ENCODE peak calls at places on chromosome 16, in seven cellular contexts. P is D341Med; W is amniotic stem cell; Q is NCI-H1092 treated with DMSO at 0.1 percent for 48 hours; F is activated T-cell treated with anti-CD3 and anti-CD28 coated beads, Interleukin-2, amount 50 U/mL, for 48 hours; S is M059J; U is activated CD4-positive, alpha-beta T cell treated with anti-CD3 and anti-CD28 coated beads, Interleukin-2, amount 50 U/mL, for 48 hours. V is an unnamed sample.

GRCh38 chr16:50202926-50203624 is 50.0 kb downstream of the TENT4B start:
- DNase-seq in P (no peak), W (peak), Q (no peak), F (no peak), S (peak), U (no peak), V (no peak)

GRCh38 chr16:79497951-79498350 is 102.6 kb downstream of the MAF start:
- DNase-seq in P (no peak), W (no peak), Q (no peak), F (no peak), S (no peak), U (no peak), V (no peak)

GRCh38 chr16:54375056-54375455 is 88.5 kb upstream of the IRX3 start:
- DNase-seq in P (no peak), W (no peak), Q (no peak), F (no peak), S (no peak), U (no peak), V (no peak)

GRCh38 chr16:19879241-19879792 is 5.3 kb downstream of the GPRC5B start:
- DNase-seq in P (no peak), W (no peak), Q (peak), F (no peak), S (peak), U (no peak), V (no peak)

GRCh38 chr16:4945560-4946502 is 8.9 kb upstream of the PPL start:
- DNase-seq in P (no peak), W (no peak), Q (no peak), F (no peak), S (peak), U (no peak), V (no peak)

GRCh38 chr16:84176192-84177053 is 10.4 kb downstream of the TAF1C start:
- DNase-seq in P (no peak), W (no peak), Q (no peak), F (no peak), S (no peak), U (no peak), V (no peak)

GRCh38 chr16:52861614-52862022 is 191.1 kb downstream of the CHD9NB start:
- DNase-seq in P (peak), W (no peak), Q (peak), F (no peak), S (peak), U (no peak), V (peak)

GRCh38 chr16:57720142-57720575 is 15.4 kb upstream of the KATNB1 start:
- DNase-seq in P (peak), W (peak), Q (peak), F (peak), S (peak), U (peak), V (no peak)

GRCh38 chr16:2194166-2194834 is 2.1 kb downstream of the CASKIN1 start:
- DNase-seq in P (no peak), W (no peak), Q (no peak), F (no peak), S (peak), U (no peak), V (no peak)

GRCh38 chr16:67928561-67929364 is 2.9 kb downstream of the CTRL start:
- DNase-seq in P (peak), W (peak), Q (peak), F (peak), S (peak), U (peak), V (no peak)

GRCh38 chr16:49502136-49502881 is 128.7 kb downstream of the C16orf78 start:
- DNase-seq in P (no peak), W (no peak), Q (no peak), F (no peak), S (no peak), U (no peak), V (no peak)

GRCh38 chr16:85152414-85153030 is 40.2 kb upstream of the CIBAR2 start:
- DNase-seq in P (peak), W (no peak), Q (no peak), F (no peak), S (no peak), U (no peak), V (no peak)

GRCh38 chr16:51306116-51306515 is 155.0 kb upstream of the SALL1 start:
- DNase-seq in P (no peak), W (no peak), Q (no peak), F (no peak), S (no peak), U (no peak), V (no peak)

GRCh38 chr16:31108035-31108793 is at the start of gene BCKDK:
- DNase-seq in P (peak), W (peak), Q (peak), F (peak), S (peak), U (peak), V (no peak)

GRCh38 chr16:47713225-47713595 is 252.1 kb downstream of the PHKB start:
- DNase-seq in P (no peak), W (no peak), Q (no peak), F (peak), S (peak), U (peak), V (no peak)

GRCh38 chr16:68475071-68475470 is 26.8 kb upstream of the SMPD3 start:
- DNase-seq in P (no peak), W (no peak), Q (no peak), F (no peak), S (no peak), U (no peak), V (no peak)

GRCh38 chr16:16009396-16009795 is 60.0 kb downstream of the ABCC1 start:
- DNase-seq in P (no peak), W (no peak), Q (no peak), F (no peak), S (no peak), U (no peak), V (no peak)

GRCh38 chr16:68003031-68003430 is 3.7 kb upstream of the DPEP2 start:
- DNase-seq in P (no peak), W (no peak), Q (no peak), F (no peak), S (no peak), U (no peak), V (no peak)

GRCh38 chr16:51648521-51648920 is 497.5 kb upstream of the SALL1 start:
- DNase-seq in P (no peak), W (no peak), Q (no peak), F (no peak), S (peak), U (no peak), V (no peak)

V was measured in iPS DF 6.9.